ENCODE peak calls at places on chromosome 10, in six cellular contexts. H, F, C, X, I and R are unnamed samples. For H3K4me1, the result is how much of the 10 kb centered on the place peaks cover.

GRCh38 chr10:129058664-129059155 is 408.3 kb upstream of the MGMT start:
- DNase-seq in F (peak), H (no peak), X (no peak), C (no peak), I (no peak), R (no peak)

GRCh38 chr10:11520892-11521291 is 90.6 kb downstream of the USP6NL start:
- DNase-seq in F (no peak), I (no peak), H (no peak), C (no peak), X (no peak), R (no peak)

GRCh38 chr10:7457478-7458316 is 46.9 kb upstream of the SFMBT2 start:
- DNase-seq in X (no peak), I (no peak), H (no peak), C (no peak), F (no peak), R (no peak)

GRCh38 chr10:43953672-43954071 is 305.0 kb upstream of the ZNF32 start:
- DNase-seq in X (no peak), C (no peak), H (no peak), I (no peak), F (peak), R (no peak)

GRCh38 chr10:7532723-7533498 is 122.1 kb upstream of the SFMBT2 start:
- DNase-seq in I (no peak), H (no peak), X (no peak), F (no peak), C (no peak), R (no peak)

GRCh38 chr10:105837951-105838350 is 1196.9 kb downstream of the SORCS3 start:
- DNase-seq in H (peak), C (no peak), I (peak), F (no peak), X (no peak), R (peak)

GRCh38 chr10:16950686-16951681 is 133.8 kb upstream of the RSU1 start:
- DNase-seq in C (no peak), X (no peak), H (peak), I (no peak), F (peak), R (peak)

GRCh38 chr10:117596666-117597065 is 54.1 kb downstream of the EMX2 start:
- DNase-seq in C (no peak), F (no peak), H (no peak), X (no peak), I (no peak), R (no peak)

GRCh38 chr10:125134916-125135770 is 25.2 kb downstream of the CTBP2 start:
- DNase-seq in X (no peak), F (no peak), H (no peak), I (no peak), C (no peak), R (no peak)

GRCh38 chr10:125083576-125083920 is 76.8 kb downstream of the CTBP2 start:
- DNase-seq in X (peak), C (no peak), I (no peak), F (no peak), H (no peak), R (no peak)

GRCh38 chr10:48306870-48307531 is 524 bp downstream of the MAPK8 start:
- DNase-seq in H (peak), I (peak), F (no peak), C (no peak), X (peak), R (peak)

GRCh38 chr10:106950060-106950459 is 214.4 kb downstream of the SORCS1 start:
- DNase-seq in H (no peak), I (no peak), F (no peak), C (no peak), X (no peak), R (no peak)

GRCh38 chr10:35882422-35883150 is 240.5 kb upstream of the FZD8 start:
- DNase-seq in X (no peak), C (no peak), F (peak), H (no peak), I (no peak), R (no peak)

GRCh38 chr10:480928-481551 is 208.4 kb downstream of the DIP2C start:
- DNase-seq in H (peak), X (no peak), I (no peak), F (peak), C (no peak), R (no peak)

GRCh38 chr10:132436861-132437410 is 39.9 kb downstream of the PWWP2B start:
- DNase-seq in C (no peak), I (no peak), F (no peak), H (no peak), X (no peak), R (no peak)

GRCh38 chr10:132439424-132440163 is 42.6 kb downstream of the PWWP2B start:
- DNase-seq in C (no peak), X (no peak), H (no peak), I (no peak), F (no peak), R (no peak)

GRCh38 chr10:132437511-132437910 is 40.5 kb downstream of the PWWP2B start:
- DNase-seq in H (no peak), X (no peak), I (no peak), C (no peak), F (no peak), R (no peak)

GRCh38 chr10:132439025-132439388 is 42.0 kb downstream of the PWWP2B start:
- DNase-seq in C (no peak), F (no peak), H (no peak), I (no peak), X (no peak), R (no peak)

DNA sequence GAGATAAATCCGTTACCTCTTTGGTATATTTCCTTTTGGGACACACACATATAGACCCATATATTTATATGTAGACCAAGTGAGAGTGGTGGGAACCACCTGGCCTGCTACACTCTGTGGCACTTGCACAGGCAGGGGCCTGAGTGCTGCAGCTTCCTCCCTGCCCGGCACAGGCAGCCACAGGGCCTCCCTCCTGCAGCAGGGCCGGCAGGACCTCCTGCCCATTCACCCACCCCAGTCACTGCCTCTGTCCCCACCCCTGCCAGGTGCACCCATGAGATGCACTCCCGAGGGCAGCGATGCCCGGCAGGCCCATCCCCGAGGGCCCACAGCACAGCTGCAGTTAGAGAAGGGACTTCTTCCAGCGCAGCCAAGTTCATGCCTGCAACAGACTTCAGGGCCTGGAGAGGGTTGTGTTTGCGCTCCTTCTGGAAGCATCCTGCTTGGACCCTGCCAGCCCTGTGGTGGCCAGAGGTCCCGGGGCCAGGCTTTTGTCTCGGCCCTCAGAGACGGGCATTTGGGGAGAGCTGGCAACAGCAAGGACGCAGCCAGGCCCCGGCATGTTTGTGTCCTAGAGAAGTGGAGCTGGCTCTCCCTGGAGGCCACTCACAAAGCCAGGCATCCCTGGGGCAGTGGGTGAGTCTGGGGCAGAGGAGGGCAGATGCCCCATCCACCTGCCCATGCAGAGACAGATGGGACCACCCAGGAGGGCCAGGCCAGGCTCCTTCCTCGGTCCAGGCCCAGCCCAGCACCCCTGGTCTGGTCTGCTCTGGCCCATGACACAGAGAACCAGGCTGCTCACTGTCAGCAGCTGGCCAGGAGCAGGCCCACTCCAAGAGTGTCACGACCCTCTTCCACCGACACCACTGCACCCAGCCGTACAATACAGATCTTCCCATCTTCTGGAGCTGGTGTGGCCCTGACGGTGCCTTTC is 41.4 kb downstream of the PWWP2B start:
- DNase-seq in F (no peak), X (no peak), H (no peak), C (no peak), I (no peak), R (no peak)
- H3K4me1 ChIP-seq in F (under half), X (under half), H (under half), C (under half), I (under half), R (under half)

DNA sequence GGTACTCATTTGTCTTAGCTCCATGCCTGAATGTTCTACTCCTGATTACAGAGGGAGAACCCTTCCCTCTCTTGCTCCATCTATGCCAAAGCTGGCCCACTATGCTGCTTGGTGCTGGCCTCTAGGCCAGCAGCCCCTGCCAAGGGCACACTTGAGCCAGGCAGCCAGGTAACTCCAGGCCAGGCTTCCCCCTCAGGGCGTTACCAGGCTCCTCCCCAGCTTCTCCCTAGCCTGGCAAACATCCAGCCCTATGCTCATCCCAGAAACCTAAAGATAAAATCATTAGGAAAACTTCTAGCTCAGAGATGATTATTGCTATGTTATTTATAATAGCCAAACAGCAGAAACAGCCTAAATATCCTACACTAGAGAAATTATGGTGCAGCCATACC is 103.7 kb downstream of the KCNMA1 start:
- DNase-seq in X (peak), H (no peak), C (no peak), I (no peak), F (no peak), R (no peak)
- H3K4me1 ChIP-seq in X (under half), H (under half), C (under half), I (under half), F (under half), R (under half)

DNA sequence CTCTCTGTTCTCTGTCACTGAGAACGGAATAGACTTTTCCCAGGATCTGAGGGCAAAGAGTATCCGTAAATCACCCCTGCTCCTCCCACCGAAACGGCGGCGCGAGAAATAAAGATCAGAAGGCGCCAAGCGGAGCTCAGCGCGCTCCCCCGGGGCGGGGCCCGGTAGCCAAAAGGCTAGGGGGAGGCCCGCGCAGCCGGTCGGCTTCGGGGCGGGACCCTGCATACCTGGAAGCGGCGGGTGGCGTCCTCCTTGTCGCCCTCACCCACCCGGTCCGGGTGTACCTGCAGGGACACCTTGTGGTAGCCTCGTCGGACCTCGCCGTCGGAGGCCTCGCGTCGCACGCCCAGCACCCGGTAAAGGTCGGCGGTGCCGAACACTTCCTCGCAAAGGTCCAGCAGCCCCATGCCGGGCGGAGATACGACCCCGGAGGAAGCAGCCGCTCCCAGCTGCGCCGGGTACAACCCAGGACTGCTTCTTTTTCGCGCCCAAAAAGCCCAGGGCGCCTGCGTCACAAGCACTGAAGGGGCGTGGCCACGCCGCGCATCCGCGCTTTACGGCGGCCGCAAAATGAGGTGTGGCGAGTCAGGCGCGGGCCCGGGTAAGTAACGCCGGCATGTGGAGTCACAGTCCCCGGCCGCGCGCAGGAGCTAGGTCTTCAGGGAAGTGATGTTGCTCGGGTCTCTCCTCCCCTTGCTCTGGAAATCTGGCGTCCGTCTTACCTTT is at the start of gene DNAJC9:
- DNase-seq in X (peak), I (peak), F (peak), H (peak), C (peak), R (peak)
- H3K4me1 ChIP-seq in X (under half), I (half or more), F (under half), H (under half), C (under half), R (under half)

GRCh38 chr10:77872947-77873557 is 53.5 kb downstream of the DLG5 start:
- DNase-seq in H (no peak), X (no peak), C (no peak), F (no peak), I (no peak), R (no peak)

GRCh38 chr10:77874872-77875271 is 51.7 kb downstream of the DLG5 start:
- DNase-seq in X (no peak), H (no peak), I (no peak), F (no peak), C (no peak), R (no peak)

GRCh38 chr10:77873558-77874380 is 52.8 kb downstream of the DLG5 start:
- DNase-seq in F (no peak), X (peak), C (no peak), H (peak), I (peak), R (no peak)

GRCh38 chr10:77877461-77878344 is 48.9 kb downstream of the DLG5 start:
- DNase-seq in H (peak), I (peak), F (peak), C (no peak), X (no peak), R (no peak)

DNA sequence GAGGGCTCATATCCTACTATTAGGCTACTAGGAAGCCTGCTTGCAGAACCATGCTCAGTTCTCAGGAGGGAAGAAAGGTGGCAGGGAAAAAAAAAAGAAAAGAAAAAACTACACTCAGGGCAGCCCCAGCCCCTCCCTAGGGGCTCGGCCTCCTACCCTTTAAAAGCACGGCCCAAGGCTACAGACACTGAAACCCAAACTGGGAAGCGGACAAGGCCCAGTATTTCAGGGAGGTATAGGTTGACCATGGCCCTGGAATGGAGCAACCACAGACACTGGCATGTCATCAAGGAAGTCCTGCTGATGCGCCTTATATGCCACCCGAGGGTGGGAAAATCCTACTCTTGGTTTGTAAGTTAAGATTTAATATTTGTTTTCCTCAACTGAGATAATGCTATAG is 50.8 kb downstream of the DLG5 start:
- DNase-seq in F (no peak), H (no peak), C (no peak), X (no peak), I (no peak), R (no peak)
- H3K4me1 ChIP-seq in F (under half), H (under half), C (under half), X (under half), I (under half), R (under half)

GRCh38 chr10:79142064-79142491 is 73.3 kb downstream of the ZMIZ1 start:
- DNase-seq in I (no peak), C (no peak), H (no peak), F (no peak), X (no peak), R (no peak)
- H3K4me1 ChIP-seq in I (half or more), C (under half), H (under half), F (under half), X (under half), R (under half)

GRCh38 chr10:30433286-30433778 is 652 bp upstream of the MAP3K8 start:
- DNase-seq in F (peak), H (peak), C (peak), I (peak), X (peak), R (peak)
- H3K4me1 ChIP-seq in F (under half), H (under half), C (under half), I (under half), X (under half), R (under half)

GRCh38 chr10:20892011-20892585 is 5.0 kb downstream of the NEBL start:
- DNase-seq in I (no peak), C (no peak), H (no peak), X (no peak), F (no peak), R (no peak)
- H3K4me1 ChIP-seq in I (under half), C (under half), H (under half), X (under half), F (under half), R (under half)